ENCODE peak calls at places on chromosomes 6 and 20, in four cellular contexts. Q is K562, I is GM12878, L is HepG2. D is an unnamed sample.

GRCh38 chr6:87968435-87969278 is 79.0 kb upstream of the SPACA1 start:
- DNase-seq in Q (no peak), I (no peak), L (no peak), D (peak; percentile 30)

GRCh38 chr6:32110632-32111031 is 1.5 kb upstream of the TNXB start:
- DNase-seq in Q (no peak), I (no peak), L (no peak), D (no peak)

GRCh38 chr20:33423141-33423834 is 20.3 kb downstream of the SNTA1 start:
- DNase-seq in Q (peak; percentile 78), I (no peak), L (no peak), D (no peak)

GRCh38 chr20:49549806-49550551 is 18.0 kb downstream of the PTGIS start:
- DNase-seq in Q (no peak), I (no peak), L (no peak), D (no peak)

GRCh38 chr20:12269579-12269978 is 351.9 kb downstream of the BTBD3 start:
- DNase-seq in Q (no peak), I (no peak), L (no peak), D (no peak)

GRCh38 chr6:136696238-136696637 is 96.0 kb downstream of the MAP3K5 start:
- DNase-seq in Q (no peak), I (no peak), L (no peak), D (no peak)

GRCh38 chr20:38844963-38845362 is 39.5 kb downstream of the PPP1R16B start:
- DNase-seq in Q (no peak), I (no peak), L (no peak), D (no peak)

GRCh38 chr20:18639501-18639979 is 51.7 kb downstream of the DTD1 start:
- DNase-seq in Q (no peak), I (no peak), L (no peak), D (no peak)

GRCh38 chr6:2900821-2901644 is 2.1 kb downstream of the SERPINB9 start:
- DNase-seq in Q (no peak), I (no peak), L (no peak), D (no peak)

GRCh38 chr6:146865756-146866266 is 267.0 kb downstream of the ADGB start:
- DNase-seq in Q (no peak), I (no peak), L (no peak), D (no peak)

GRCh38 chr6:11814116-11814515 is 35.5 kb upstream of the ADTRP start:
- DNase-seq in Q (no peak), I (no peak), L (no peak), D (no peak)

GRCh38 chr6:56739836-56740815 is 97.4 kb upstream of the DST start:
- DNase-seq in Q (no peak), I (no peak), L (peak; percentile 95), D (no peak)
- H4K20me1 ChIP-seq in Q (no peaks in the 10 kb centered on the region), I (no peaks in the 10 kb centered on the region), L (no peaks in the 10 kb centered on the region), D (peaks cover 72% of the 10 kb centered on the region)

GRCh38 chr6:158869010-158869603 is 49.9 kb upstream of the EZR start:
- DNase-seq in Q (peak; percentile 54), I (peak; percentile 53), L (no peak), D (no peak)
- TF ChIP-seq SMC3 in Q (no peak), I (peak; percentile 4), L (no peak), D (no peak)

GRCh38 chr6:89942601-89943000 is 48.3 kb downstream of the GJA10 start:
- DNase-seq in Q (no peak), I (no peak), L (no peak), D (no peak)
- H4K20me1 ChIP-seq in Q (no peaks in the 10 kb centered on the region), I (no peaks in the 10 kb centered on the region), L (no peaks in the 10 kb centered on the region), D (no peaks in the 10 kb centered on the region)

DNA sequence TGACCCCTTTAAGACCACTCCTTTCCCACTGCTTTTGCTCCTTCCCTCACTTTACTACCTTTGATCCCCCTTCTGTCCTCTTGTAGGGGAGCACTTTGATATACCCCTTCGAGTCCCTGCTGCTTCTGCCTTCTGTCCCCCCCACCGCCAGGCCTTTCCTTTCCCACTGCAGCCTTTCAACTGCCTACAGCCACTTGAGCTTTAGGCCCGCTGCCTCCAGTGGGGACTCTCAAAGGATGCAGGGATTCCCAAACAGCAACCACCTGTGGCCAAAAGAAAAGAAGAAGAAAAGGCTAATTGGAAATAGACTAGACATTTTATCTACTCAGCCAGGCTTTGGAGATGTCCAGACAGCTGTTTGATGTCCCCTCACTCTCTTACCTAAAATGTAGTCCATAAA is 77.0 kb upstream of the DTNBP1 start:
- DNase-seq in Q (no peak), I (no peak), L (no peak), D (no peak)
- TF ChIP-seq SMC3 in Q (no peak), I (no peak), L (no peak), D (no peak)

GRCh38 chr20:8132015-8132631 is at the start of gene PLCB1:
- DNase-seq in Q (peak; percentile 16), I (no peak), L (peak; percentile 86), D (peak; percentile 96)

GRCh38 chr20:8132632-8133587 is 844 bp downstream of the PLCB1 start:
- DNase-seq in Q (no peak), I (no peak), L (no peak), D (no peak)

GRCh38 chr20:8130840-8131526 is 1.1 kb upstream of the PLCB1 start:
- DNase-seq in Q (no peak), I (no peak), L (no peak), D (no peak)

GRCh38 chr20:8131598-8132014 is 460 bp upstream of the PLCB1 start:
- DNase-seq in Q (no peak), I (no peak), L (no peak), D (no peak)

DNA sequence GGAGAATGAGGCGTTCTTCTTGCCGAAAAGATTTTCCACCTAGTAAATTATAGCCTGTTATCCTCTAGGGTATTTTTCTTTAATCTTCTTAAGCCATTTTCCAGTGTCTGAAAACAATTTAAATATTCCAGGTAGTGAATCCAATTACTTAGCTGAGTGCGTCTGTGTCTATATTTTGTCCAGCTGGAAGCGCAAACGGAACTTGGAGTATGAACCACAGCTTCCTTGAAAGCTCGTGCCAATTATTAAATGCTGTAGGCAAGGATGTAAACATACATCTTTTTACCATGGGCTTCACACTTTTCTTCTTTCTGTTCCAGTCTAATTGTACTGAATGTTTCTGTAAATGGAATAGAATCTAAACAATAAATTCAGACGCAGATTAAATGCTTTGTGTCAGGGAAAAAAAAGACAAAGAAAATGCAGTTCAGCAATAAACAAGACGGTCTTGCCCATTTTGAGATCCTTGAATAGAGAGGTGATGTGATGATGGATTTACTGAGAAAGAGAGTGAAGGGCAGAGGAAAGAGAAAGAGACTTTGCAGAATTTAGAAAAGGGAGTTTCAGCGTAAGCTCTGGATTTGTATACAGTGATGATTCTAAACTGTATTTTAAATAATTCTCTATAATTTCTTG is 1.9 kb downstream of the PLCB1 start:
- DNase-seq in Q (no peak), I (no peak), L (no peak), D (no peak)
- H4K20me1 ChIP-seq in Q (no peaks in the 10 kb centered on the region), I (no peaks in the 10 kb centered on the region), L (no peaks in the 10 kb centered on the region), D (no peaks in the 10 kb centered on the region)

GRCh38 chr6:159100789-159101182 is 56.0 kb upstream of the TAGAP start:
- DNase-seq in Q (no peak), I (no peak), L (peak; percentile 15), D (no peak)

GRCh38 chr6:159099311-159099710 is 54.5 kb upstream of the TAGAP start:
- DNase-seq in Q (no peak), I (no peak), L (no peak), D (no peak)

GRCh38 chr6:159097256-159097655 is 52.5 kb upstream of the TAGAP start:
- DNase-seq in Q (no peak), I (no peak), L (no peak), D (no peak)

GRCh38 chr6:159100011-159100788 is 55.4 kb upstream of the TAGAP start:
- DNase-seq in Q (no peak), I (no peak), L (no peak), D (no peak)

DNA sequence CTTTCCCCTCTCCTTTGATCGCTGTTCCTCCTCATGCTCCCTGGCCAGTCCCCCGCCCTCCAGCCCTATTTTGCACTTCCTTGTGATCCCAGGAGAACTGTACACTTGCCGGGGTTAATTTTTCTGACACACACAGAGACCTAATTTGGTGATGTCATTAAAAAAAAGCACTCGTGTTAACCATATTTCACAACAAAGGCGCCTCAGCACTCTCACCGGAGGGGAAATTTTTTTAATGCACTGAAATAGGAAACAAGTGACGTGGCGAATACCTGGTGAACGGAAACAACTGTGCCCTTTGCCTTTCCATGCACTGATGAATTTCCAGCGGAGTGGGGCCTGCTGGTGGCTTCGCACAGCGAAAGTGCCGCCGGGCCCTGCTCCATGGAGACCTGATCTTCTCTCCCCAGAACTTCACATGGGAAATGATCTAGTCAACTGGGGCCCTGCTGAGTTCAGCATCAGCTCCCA is 53.9 kb upstream of the TAGAP start:
- DNase-seq in Q (no peak), I (no peak), L (no peak), D (no peak)
- TF ChIP-seq SMC3 in Q (no peak), I (no peak), L (no peak), D (no peak)

GRCh38 chr6:145486306-145486705 is 249.0 kb downstream of the EPM2A start:
- DNase-seq in Q (no peak), I (no peak), L (no peak), D (no peak)
- H4K20me1 ChIP-seq in Q (no peaks in the 10 kb centered on the region), I (no peaks in the 10 kb centered on the region), L (no peaks in the 10 kb centered on the region), D (no peaks in the 10 kb centered on the region)

D was measured in SK-N-SH.